ENCODE peak calls at places on chromosomes 1 and 21, in ten cellular contexts. A is HFF-Myc, L is cardiac muscle cell, T is fibroblast of mammary gland, W is GM23338, C is heart left ventricle, N is A549, B is nephron progenitor cell, X is astrocyte, U is WTC11. R is an unnamed sample.

GRCh38 chr1:53733975-53734649 is 4.9 kb downstream of the GLIS1 start:
- DNase-seq in W (no peak), X (peak; percentile 87), A (peak; percentile 53), T (peak; percentile 92), C (no peak), B (no peak), U (no peak), N (no peak), L (no peak), R (no peak)

GRCh38 chr1:116494351-116494692 is 76.5 kb downstream of the CD58 start:
- DNase-seq in T (no peak), C (no peak), U (no peak), X (peak; percentile 61), B (no peak), W (peak; percentile 49), A (no peak), N (no peak), L (peak; percentile 42), R (no peak)

GRCh38 chr1:219806642-219807041 is 121.7 kb downstream of the SLC30A10 start:
- DNase-seq in N (no peak), A (no peak), X (peak; percentile 77), W (no peak), L (no peak), T (peak; percentile 37), U (no peak), C (no peak), B (no peak), R (no peak)

GRCh38 chr1:113405573-113405972 is 15.3 kb downstream of the MAGI3 start:
- DNase-seq in N (no peak), W (no peak), U (no peak), A (no peak), B (no peak), C (no peak), X (no peak), T (no peak), L (no peak), R (no peak)

GRCh38 chr1:237794071-237794470 is 96.7 kb downstream of the ZP4 start:
- DNase-seq in C (no peak), B (no peak), L (no peak), A (no peak), W (no peak), U (no peak), X (peak; percentile 3), N (peak; percentile 33), T (no peak), R (peak; percentile 16)

GRCh38 chr1:226778657-226779058 is 39.6 kb upstream of the ITPKB start:
- DNase-seq in T (peak; percentile 94), B (no peak), U (no peak), C (no peak), W (no peak), L (no peak), X (peak; percentile 98), A (peak; percentile 77), N (no peak), R (peak; percentile 100)

GRCh38 chr1:6419803-6420593 is at the start of gene HES2:
- DNase-seq in W (peak; percentile 74), N (no peak), L (no peak), U (peak; percentile 59), T (no peak), A (no peak), B (peak; percentile 57), C (no peak), X (no peak), R (no peak)

GRCh38 chr1:41870076-41870562 is 48.6 kb downstream of the HIVEP3 start:
- DNase-seq in C (no peak), N (no peak), X (peak; percentile 81), U (no peak), A (no peak), W (no peak), L (no peak), B (no peak), T (peak; percentile 67), R (no peak)

GRCh38 chr21:38843806-38844479 is 38.2 kb downstream of the ETS2 start:
- DNase-seq in U (no peak), W (no peak), C (no peak), A (no peak), X (peak; percentile 83), N (no peak), B (no peak), L (no peak), T (peak; percentile 53), R (peak; percentile 82)

GRCh38 chr1:74344396-74344795 is 109.2 kb downstream of the TNNI3K start:
- DNase-seq in B (no peak), L (no peak), W (no peak), U (no peak), T (no peak), X (no peak), N (no peak), A (no peak), C (no peak), R (no peak)

GRCh38 chr1:109993885-109994284 is 9.3 kb downstream of the AHCYL1 start:
- DNase-seq in T (peak; percentile 56), A (no peak), X (no peak), N (no peak), C (no peak), W (no peak), L (no peak), U (no peak), B (no peak), R (peak; percentile 52)

GRCh38 chr1:91846007-91846620 is 39.8 kb downstream of the TGFBR3 start:
- DNase-seq in U (no peak), C (peak; percentile 69), B (no peak), L (peak; percentile 83), W (no peak), N (no peak), T (peak; percentile 67), X (peak; percentile 19), A (peak; percentile 57), R (peak; percentile 84)

GRCh38 chr1:84247425-84248220 is 53.9 kb upstream of the SAMD13 start:
- DNase-seq in T (peak; percentile 49), B (no peak), N (peak; percentile 68), A (no peak), X (peak; percentile 98), W (no peak), L (no peak), C (no peak), U (no peak), R (peak; percentile 84)

GRCh38 chr1:9438431-9439073 is 100.7 kb upstream of the SLC25A33 start:
- DNase-seq in L (no peak), X (peak; percentile 86), B (no peak), U (no peak), N (peak; percentile 41), A (no peak), C (no peak), W (no peak), T (peak; percentile 93), R (peak; percentile 97)

GRCh38 chr1:200365897-200366426 is 43.9 kb downstream of the ZNF281 start:
- DNase-seq in A (no peak), N (no peak), C (no peak), L (no peak), B (no peak), U (peak; percentile 25), W (peak; percentile 49), T (no peak), X (no peak), R (no peak)
- TF ChIP-seq CTCF in A (no peak), N (no peak), C (no peak), L (no peak), B (no peak), U (no peak), W (peak; percentile 52), T (peak; percentile 7), X (no peak), R (no peak)

GRCh38 chr1:157105298-157105987 is 5.8 kb upstream of the ETV3L start:
- DNase-seq in B (no peak), L (no peak), N (no peak), C (no peak), T (no peak), X (no peak), W (no peak), A (no peak), U (no peak), R (no peak)

GRCh38 chr1:157105988-157106812 is 6.6 kb upstream of the ETV3L start:
- DNase-seq in U (no peak), L (no peak), N (peak; percentile 67), C (peak; percentile 31), T (peak; percentile 90), A (no peak), B (no peak), X (peak; percentile 76), W (no peak), R (peak; percentile 68)

GRCh38 chr1:157103283-157103682 is 3.7 kb upstream of the ETV3L start:
- DNase-seq in X (no peak), L (no peak), A (no peak), U (no peak), B (no peak), T (no peak), C (no peak), N (no peak), W (no peak), R (no peak)

GRCh38 chr1:157106813-157107189 is 7.2 kb upstream of the ETV3L start:
- DNase-seq in U (no peak), B (no peak), T (no peak), L (no peak), A (no peak), X (no peak), C (no peak), W (no peak), N (no peak), R (no peak)

DNA sequence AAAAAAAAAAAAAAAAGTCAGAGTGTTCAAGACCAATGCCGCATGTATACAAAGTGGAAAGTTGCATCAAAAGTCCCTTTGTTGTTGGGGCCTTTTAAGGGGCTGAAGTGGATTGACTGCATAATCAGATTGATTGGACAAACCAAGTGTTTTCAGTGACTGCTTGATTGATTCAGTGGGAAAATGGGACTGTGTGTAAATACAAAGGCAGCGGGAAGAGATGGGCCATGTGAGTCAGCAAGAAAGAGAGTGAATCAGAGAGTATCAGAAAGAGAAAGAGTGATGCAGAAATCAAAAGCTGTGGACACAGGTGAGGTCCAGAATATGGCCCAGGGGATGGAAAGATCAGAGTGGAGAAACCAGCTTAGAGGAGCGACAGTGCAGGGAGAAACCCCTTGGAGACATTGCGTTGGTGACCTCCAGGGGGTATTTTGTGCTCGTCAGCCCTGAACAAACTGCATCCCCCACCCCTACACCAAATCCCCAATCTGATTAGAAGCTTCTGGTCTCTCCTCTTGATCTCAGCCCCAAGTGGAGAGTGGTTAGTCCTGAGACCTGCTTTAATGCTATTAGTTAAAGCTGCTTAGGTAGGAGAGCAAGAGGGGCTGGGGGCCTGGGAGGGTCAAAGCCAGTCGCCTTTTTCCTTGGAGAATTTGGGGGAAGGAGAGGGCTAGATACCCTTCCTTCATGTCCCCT is 5.1 kb upstream of the ETV3L start:
- DNase-seq in A (no peak), U (no peak), W (no peak), C (no peak), N (peak; percentile 35), X (peak; percentile 20), T (peak; percentile 44), L (no peak), B (no peak), R (no peak)
- TF ChIP-seq CTCF in A (no peak), U (no peak), W (no peak), C (no peak), N (no peak), X (no peak), T (no peak), L (no peak), B (no peak), R (no peak)

GRCh38 chr1:16900771-16901170 is 5.0 kb downstream of the RNU1-2 start:
- DNase-seq in N (no peak), W (no peak), X (no peak), B (no peak), L (no peak), U (no peak), C (no peak), T (no peak), A (no peak), R (peak; percentile 49)
- TF ChIP-seq CTCF in N (no peak), W (peak; percentile 46), X (no peak), B (peak; percentile 5), L (peak; percentile 48), U (no peak), C (no peak), T (peak; percentile 38), A (peak; percentile 39), R (peak; percentile 45)

GRCh38 chr1:172582889-172583288 is 49.9 kb downstream of the SUCO start:
- DNase-seq in A (no peak), N (no peak), C (no peak), B (no peak), U (no peak), T (no peak), X (no peak), L (no peak), W (no peak), R (no peak)
- TF ChIP-seq CTCF in A (no peak), N (peak; percentile 24), C (no peak), B (no peak), U (no peak), T (no peak), X (no peak), L (no peak), W (no peak), R (peak; percentile 3)